ENCODE peak calls at places on chromosomes 13 and 19, in nine cellular contexts. I is MCF 10A; R is progenitor cell of endocrine pancreas; O is NCI-H1436; E is NCI-H2107; N is nephron progenitor cell; M is AG04450; K is effector memory CD8-positive, alpha-beta T cell; Z is stimulated activated CD8-positive, alpha-beta memory T cell treated with anti-CD3 and anti-CD28 coated beads, Interleukin-15, amount 100 ng/mL, for 48 hours. X is an unnamed sample.

GRCh38 chr13:112747256-112747655 is 57.4 kb downstream of the ATP11A start:
- DNase-seq in I (no peak), R (no peak), O (no peak), E (no peak), N (no peak), M (no peak), K (no peak), Z (no peak), X (no peak)

GRCh38 chr19:16036397-16036925 is 39.8 kb upstream of the TPM4 start:
- DNase-seq in I (no peak), R (no peak), O (no peak), E (no peak), N (no peak), M (no peak), K (no peak), Z (no peak), X (no peak)

GRCh38 chr13:105070452-105070851 is 1465.0 kb downstream of the EFNB2 start:
- DNase-seq in I (no peak), R (no peak), O (no peak), E (no peak), N (no peak), M (no peak), K (no peak), Z (no peak), X (no peak)

GRCh38 chr19:19591133-19591825 is 27.2 kb downstream of the PBX4 start:
- DNase-seq in I (peak), R (no peak), O (no peak), E (no peak), N (no peak), M (peak), K (peak), Z (peak), X (no peak)

GRCh38 chr13:30824651-30825050 is 81.4 kb upstream of the MEDAG start:
- DNase-seq in I (no peak), R (no peak), O (no peak), E (no peak), N (no peak), M (no peak), K (no peak), Z (no peak), X (no peak)

GRCh38 chr13:101144808-101145419 is 271.4 kb downstream of the NALCN start:
- DNase-seq in I (peak), R (no peak), O (peak), E (peak), N (peak), M (peak), K (peak), Z (no peak), X (peak)

GRCh38 chr19:3464797-3465235 is 15.5 kb downstream of the SMIM24 start:
- DNase-seq in I (no peak), R (no peak), O (no peak), E (no peak), N (no peak), M (no peak), K (no peak), Z (no peak), X (no peak)

GRCh38 chr13:114071991-114072390 is 60.4 kb downstream of the RASA3 start:
- DNase-seq in I (no peak), R (no peak), O (no peak), E (no peak), N (no peak), M (no peak), K (no peak), Z (no peak), X (no peak)

GRCh38 chr19:7500811-7501450 is 12.1 kb upstream of the PEX11G start:
- DNase-seq in I (no peak), R (peak), O (peak), E (peak), N (peak), M (no peak), K (no peak), Z (peak), X (no peak)

GRCh38 chr19:18903146-18904056 is 7.4 kb upstream of the CERS1 start:
- DNase-seq in I (no peak), R (no peak), O (no peak), E (no peak), N (no peak), M (no peak), K (no peak), Z (no peak), X (no peak)

X was measured in immature natural killer cell.